ENCODE peak calls at places on chromosomes 6 and 20, in nine cellular contexts. One of them, this sample, is unnamed.

GRCh38 chr6:122809001-122809400 is 19.9 kb downstream of the SMPDL3A start:
- DNase-seq in midbrain: no peak
- DNase-seq in astrocyte of the hippocampus: no peak
- DNase-seq in A549: no peak
- DNase-seq in non-pigmented ciliary epithelial cell: no peak
- DNase-seq in stimulated activated CD8-positive, alpha-beta memory T cell treated with anti-CD3 and anti-CD28 coated beads, Interleukin-4, amount 100 ng/mL, for 4 hours: no peak
- DNase-seq in astrocyte of the spinal cord: no peak
- DNase-seq in stromal cell of bone marrow: no peak
- DNase-seq in stimulated activated CD4-positive, alpha-beta T cell treated with anti-CD3 and anti-CD28 coated beads, Interleukin-4, amount 100 ng/mL, for 48 hours: no peak
- DNase-seq in this sample: no peak

GRCh38 chr20:5149892-5150225 is 23.1 kb downstream of the CDS2 start:
- DNase-seq in midbrain: no peak
- DNase-seq in astrocyte of the hippocampus: no peak
- DNase-seq in A549: no peak
- DNase-seq in non-pigmented ciliary epithelial cell: no peak
- DNase-seq in stimulated activated CD8-positive, alpha-beta memory T cell treated with anti-CD3 and anti-CD28 coated beads, Interleukin-4, amount 100 ng/mL, for 4 hours: no peak
- DNase-seq in astrocyte of the spinal cord: no peak
- DNase-seq in stromal cell of bone marrow: no peak
- DNase-seq in stimulated activated CD4-positive, alpha-beta T cell treated with anti-CD3 and anti-CD28 coated beads, Interleukin-4, amount 100 ng/mL, for 48 hours: no peak
- DNase-seq in this sample: no peak

GRCh38 chr6:25743868-25744267 is 10.7 kb upstream of the SLC17A4 start:
- DNase-seq in midbrain: no peak
- DNase-seq in astrocyte of the hippocampus: no peak
- DNase-seq in A549: no peak
- DNase-seq in non-pigmented ciliary epithelial cell: no peak
- DNase-seq in stimulated activated CD8-positive, alpha-beta memory T cell treated with anti-CD3 and anti-CD28 coated beads, Interleukin-4, amount 100 ng/mL, for 4 hours: no peak
- DNase-seq in astrocyte of the spinal cord: no peak
- DNase-seq in stromal cell of bone marrow: no peak
- DNase-seq in stimulated activated CD4-positive, alpha-beta T cell treated with anti-CD3 and anti-CD28 coated beads, Interleukin-4, amount 100 ng/mL, for 48 hours: no peak
- DNase-seq in this sample: no peak

GRCh38 chr20:43975096-43975768 is 60.6 kb downstream of the TOX2 start:
- DNase-seq in midbrain: no peak
- DNase-seq in astrocyte of the hippocampus: peak; percentile 61
- DNase-seq in A549: peak; percentile 54
- DNase-seq in non-pigmented ciliary epithelial cell: peak; percentile 69
- DNase-seq in stimulated activated CD8-positive, alpha-beta memory T cell treated with anti-CD3 and anti-CD28 coated beads, Interleukin-4, amount 100 ng/mL, for 4 hours: no peak
- DNase-seq in astrocyte of the spinal cord: peak; percentile 85
- DNase-seq in stromal cell of bone marrow: peak; percentile 74
- DNase-seq in stimulated activated CD4-positive, alpha-beta T cell treated with anti-CD3 and anti-CD28 coated beads, Interleukin-4, amount 100 ng/mL, for 48 hours: no peak
- DNase-seq in this sample: no peak

GRCh38 chr6:162344935-162345599 is 382.5 kb downstream of the PRKN start:
- DNase-seq in midbrain: no peak
- DNase-seq in astrocyte of the hippocampus: peak; percentile 16
- DNase-seq in A549: no peak
- DNase-seq in non-pigmented ciliary epithelial cell: no peak
- DNase-seq in stimulated activated CD8-positive, alpha-beta memory T cell treated with anti-CD3 and anti-CD28 coated beads, Interleukin-4, amount 100 ng/mL, for 4 hours: no peak
- DNase-seq in astrocyte of the spinal cord: peak; percentile 46
- DNase-seq in stromal cell of bone marrow: no peak
- DNase-seq in stimulated activated CD4-positive, alpha-beta T cell treated with anti-CD3 and anti-CD28 coated beads, Interleukin-4, amount 100 ng/mL, for 48 hours: no peak
- DNase-seq in this sample: no peak

GRCh38 chr6:7241709-7242645 is 71.0 kb downstream of the SSR1 start:
- DNase-seq in midbrain: no peak
- DNase-seq in astrocyte of the hippocampus: peak; percentile 55
- DNase-seq in A549: no peak
- DNase-seq in non-pigmented ciliary epithelial cell: no peak
- DNase-seq in stimulated activated CD8-positive, alpha-beta memory T cell treated with anti-CD3 and anti-CD28 coated beads, Interleukin-4, amount 100 ng/mL, for 4 hours: no peak
- DNase-seq in astrocyte of the spinal cord: peak; percentile 52
- DNase-seq in stromal cell of bone marrow: no peak
- DNase-seq in stimulated activated CD4-positive, alpha-beta T cell treated with anti-CD3 and anti-CD28 coated beads, Interleukin-4, amount 100 ng/mL, for 48 hours: no peak
- DNase-seq in this sample: no peak

GRCh38 chr20:43936371-43936770 is 21.7 kb downstream of the TOX2 start:
- DNase-seq in midbrain: no peak
- DNase-seq in astrocyte of the hippocampus: no peak
- DNase-seq in A549: no peak
- DNase-seq in non-pigmented ciliary epithelial cell: no peak
- DNase-seq in stimulated activated CD8-positive, alpha-beta memory T cell treated with anti-CD3 and anti-CD28 coated beads, Interleukin-4, amount 100 ng/mL, for 4 hours: no peak
- DNase-seq in astrocyte of the spinal cord: no peak
- DNase-seq in stromal cell of bone marrow: no peak
- DNase-seq in stimulated activated CD4-positive, alpha-beta T cell treated with anti-CD3 and anti-CD28 coated beads, Interleukin-4, amount 100 ng/mL, for 48 hours: no peak
- DNase-seq in this sample: no peak

GRCh38 chr6:157659536-157660271 is 163.3 kb upstream of the SNX9 start:
- DNase-seq in midbrain: no peak
- DNase-seq in astrocyte of the hippocampus: peak; percentile 36
- DNase-seq in A549: no peak
- DNase-seq in non-pigmented ciliary epithelial cell: no peak
- DNase-seq in stimulated activated CD8-positive, alpha-beta memory T cell treated with anti-CD3 and anti-CD28 coated beads, Interleukin-4, amount 100 ng/mL, for 4 hours: no peak
- DNase-seq in astrocyte of the spinal cord: no peak
- DNase-seq in stromal cell of bone marrow: no peak
- DNase-seq in stimulated activated CD4-positive, alpha-beta T cell treated with anti-CD3 and anti-CD28 coated beads, Interleukin-4, amount 100 ng/mL, for 48 hours: no peak
- DNase-seq in this sample: no peak

GRCh38 chr20:14860410-14860814 is 523.0 kb upstream of the FLRT3 start:
- DNase-seq in midbrain: no peak
- DNase-seq in astrocyte of the hippocampus: peak; percentile 32
- DNase-seq in A549: peak; percentile 28
- DNase-seq in non-pigmented ciliary epithelial cell: no peak
- DNase-seq in stimulated activated CD8-positive, alpha-beta memory T cell treated with anti-CD3 and anti-CD28 coated beads, Interleukin-4, amount 100 ng/mL, for 4 hours: no peak
- DNase-seq in astrocyte of the spinal cord: no peak
- DNase-seq in stromal cell of bone marrow: no peak
- DNase-seq in stimulated activated CD4-positive, alpha-beta T cell treated with anti-CD3 and anti-CD28 coated beads, Interleukin-4, amount 100 ng/mL, for 48 hours: no peak
- DNase-seq in this sample: no peak

GRCh38 chr6:128131566-128131965 is 230.7 kb upstream of the THEMIS start:
- DNase-seq in midbrain: no peak
- DNase-seq in astrocyte of the hippocampus: no peak
- DNase-seq in A549: no peak
- DNase-seq in non-pigmented ciliary epithelial cell: no peak
- DNase-seq in stimulated activated CD8-positive, alpha-beta memory T cell treated with anti-CD3 and anti-CD28 coated beads, Interleukin-4, amount 100 ng/mL, for 4 hours: no peak
- DNase-seq in astrocyte of the spinal cord: peak; percentile 57
- DNase-seq in stromal cell of bone marrow: no peak
- DNase-seq in stimulated activated CD4-positive, alpha-beta T cell treated with anti-CD3 and anti-CD28 coated beads, Interleukin-4, amount 100 ng/mL, for 48 hours: no peak
- DNase-seq in this sample: no peak

GRCh38 chr6:20058912-20059311 is 153.4 kb downstream of the MBOAT1 start:
- DNase-seq in midbrain: no peak
- DNase-seq in astrocyte of the hippocampus: peak; percentile 4
- DNase-seq in A549: no peak
- DNase-seq in non-pigmented ciliary epithelial cell: no peak
- DNase-seq in stimulated activated CD8-positive, alpha-beta memory T cell treated with anti-CD3 and anti-CD28 coated beads, Interleukin-4, amount 100 ng/mL, for 4 hours: no peak
- DNase-seq in astrocyte of the spinal cord: no peak
- DNase-seq in stromal cell of bone marrow: no peak
- DNase-seq in stimulated activated CD4-positive, alpha-beta T cell treated with anti-CD3 and anti-CD28 coated beads, Interleukin-4, amount 100 ng/mL, for 48 hours: no peak
- DNase-seq in this sample: no peak

GRCh38 chr6:53119349-53119748 is 29.3 kb downstream of the GCM1 start:
- DNase-seq in midbrain: no peak
- DNase-seq in astrocyte of the hippocampus: peak; percentile 22
- DNase-seq in A549: peak; percentile 4
- DNase-seq in non-pigmented ciliary epithelial cell: no peak
- DNase-seq in stimulated activated CD8-positive, alpha-beta memory T cell treated with anti-CD3 and anti-CD28 coated beads, Interleukin-4, amount 100 ng/mL, for 4 hours: no peak
- DNase-seq in astrocyte of the spinal cord: peak; percentile 13
- DNase-seq in stromal cell of bone marrow: no peak
- DNase-seq in stimulated activated CD4-positive, alpha-beta T cell treated with anti-CD3 and anti-CD28 coated beads, Interleukin-4, amount 100 ng/mL, for 48 hours: no peak
- DNase-seq in this sample: no peak

GRCh38 chr6:139290787-139291294 is 957 bp downstream of the TXLNB start:
- DNase-seq in midbrain: no peak
- DNase-seq in astrocyte of the hippocampus: peak; percentile 36
- DNase-seq in A549: no peak
- DNase-seq in non-pigmented ciliary epithelial cell: no peak
- DNase-seq in stimulated activated CD8-positive, alpha-beta memory T cell treated with anti-CD3 and anti-CD28 coated beads, Interleukin-4, amount 100 ng/mL, for 4 hours: no peak
- DNase-seq in astrocyte of the spinal cord: peak; percentile 79
- DNase-seq in stromal cell of bone marrow: no peak
- DNase-seq in stimulated activated CD4-positive, alpha-beta T cell treated with anti-CD3 and anti-CD28 coated beads, Interleukin-4, amount 100 ng/mL, for 48 hours: no peak
- DNase-seq in this sample: no peak

GRCh38 chr6:114108119-114109002 is 137.4 kb upstream of the HDAC2 start:
- DNase-seq in midbrain: peak; percentile 83
- DNase-seq in astrocyte of the hippocampus: peak; percentile 78
- DNase-seq in A549: peak; percentile 25
- DNase-seq in non-pigmented ciliary epithelial cell: peak; percentile 27
- DNase-seq in stimulated activated CD8-positive, alpha-beta memory T cell treated with anti-CD3 and anti-CD28 coated beads, Interleukin-4, amount 100 ng/mL, for 4 hours: no peak
- DNase-seq in astrocyte of the spinal cord: peak; percentile 70
- DNase-seq in stromal cell of bone marrow: peak; percentile 54
- DNase-seq in stimulated activated CD4-positive, alpha-beta T cell treated with anti-CD3 and anti-CD28 coated beads, Interleukin-4, amount 100 ng/mL, for 48 hours: peak; percentile 32
- DNase-seq in this sample: no peak